ENCODE peak calls at places on chromosomes 6 and 20, in four cellular contexts. H, I, P and R are unnamed samples.

GRCh38 chr6:68876792-68877493 is 241.9 kb downstream of the ADGRB3 start:
- DNase-seq in H (peak), I (no peak), P (peak), R (peak)

GRCh38 chr6:4668271-4669179 is 107.7 kb upstream of the CDYL start:
- DNase-seq in H (peak), I (no peak), P (peak), R (peak)

GRCh38 chr6:164021589-164022290 is 607.2 kb downstream of the QKI start:
- DNase-seq in H (no peak), I (no peak), P (no peak), R (no peak)

GRCh38 chr6:6560909-6561308 is 27.6 kb upstream of the LY86 start:
- DNase-seq in H (no peak), I (no peak), P (no peak), R (no peak)

GRCh38 chr6:5765141-5765760 is 241.5 kb downstream of the NRN1 start:
- DNase-seq in H (no peak), I (no peak), P (no peak), R (no peak)

GRCh38 chr20:11271920-11272594 is 598.3 kb upstream of the JAG1 start:
- DNase-seq in H (no peak), I (no peak), P (no peak), R (no peak)

GRCh38 chr6:11448038-11448437 is 89.5 kb upstream of the TMEM170B start:
- DNase-seq in H (no peak), I (no peak), P (no peak), R (no peak)

GRCh38 chr20:50980071-50980681 is 21.6 kb downstream of the MOCS3 start:
- DNase-seq in H (peak), I (no peak), P (peak), R (peak)

GRCh38 chr6:166826264-166826663 is 130.1 kb downstream of the RNASET2 start:
- DNase-seq in H (peak), I (no peak), P (no peak), R (no peak)

GRCh38 chr6:36766649-36766945 is 69.0 kb downstream of the RAB44 start:
- DNase-seq in H (no peak), I (no peak), P (no peak), R (no peak)

GRCh38 chr20:10540636-10541493 is 105.8 kb downstream of the SLX4IP start:
- DNase-seq in H (peak), I (no peak), P (peak), R (peak)

GRCh38 chr20:31494131-31494530 is 19.0 kb downstream of the REM1 start:
- DNase-seq in H (peak), I (no peak), P (peak), R (peak)

GRCh38 chr6:161139766-161140553 is 133.9 kb downstream of the AGPAT4 start:
- DNase-seq in H (no peak), I (no peak), P (no peak), R (peak)